ENCODE peak calls at places on chromosomes 16 and 17, in four cellular contexts. Q is left ventricle myocardium inferior, M is fibroblast of lung, Y is heart left ventricle. I is an unnamed sample.

GRCh38 chr17:68204736-68205135 is 43.1 kb upstream of the AMZ2 start:
- DNase-seq in Q (peak), M (no peak), Y (no peak), I (peak)

GRCh38 chr17:70767102-70767701 is 597.9 kb downstream of the KCNJ2 start:
- DNase-seq in Q (no peak), M (peak), Y (no peak), I (peak)

GRCh38 chr16:53817812-53818211 is 113.9 kb downstream of the FTO start:
- DNase-seq in Q (no peak), M (peak), Y (no peak), I (no peak)

GRCh38 chr16:78284957-78285434 is 185.5 kb downstream of the WWOX start:
- DNase-seq in Q (no peak), M (peak), Y (no peak), I (no peak)

GRCh38 chr17:8921147-8921546 is 44.4 kb downstream of the PIK3R5 start:
- DNase-seq in Q (no peak), M (no peak), Y (no peak), I (no peak)

GRCh38 chr16:48173877-48174276 is 18.1 kb upstream of the ABCC12 start:
- DNase-seq in Q (no peak), M (no peak), Y (no peak), I (no peak)

GRCh38 chr16:85655216-85656129 is 33.3 kb downstream of the GINS2 start:
- DNase-seq in Q (no peak), M (no peak), Y (no peak), I (no peak)

GRCh38 chr16:87608400-87608985 is 6.2 kb downstream of the JPH3 start:
- DNase-seq in Q (peak), M (peak), Y (peak), I (peak)

GRCh38 chr17:29010129-29010528 is 4.3 kb upstream of the SEZ6 start:
- DNase-seq in Q (no peak), M (no peak), Y (no peak), I (no peak)

GRCh38 chr16:67444259-67445125 is 13.6 kb downstream of the HSD11B2 start:
- DNase-seq in Q (no peak), M (no peak), Y (no peak), I (no peak)

GRCh38 chr17:77273397-77274136 is 132.8 kb downstream of the SEC14L1 start:
- DNase-seq in Q (no peak), M (peak), Y (no peak), I (no peak)

GRCh38 chr17:77049440-77049839 is 91.3 kb upstream of the SEC14L1 start:
- DNase-seq in Q (no peak), M (no peak), Y (no peak), I (peak)

GRCh38 chr17:64491034-64491860 is 5.6 kb downstream of the POLG2 start:
- DNase-seq in Q (no peak), M (peak), Y (no peak), I (peak)

GRCh38 chr17:64507418-64507766 is 615 bp downstream of the CEP95 start:
- DNase-seq in Q (no peak), M (peak), Y (no peak), I (peak)

GRCh38 chr17:39634384-39634871 is 2.5 kb upstream of the STARD3 start:
- DNase-seq in Q (no peak), M (peak), Y (no peak), I (peak)

GRCh38 chr16:83117810-83118209 is 491.0 kb downstream of the CDH13 start:
- DNase-seq in Q (no peak), M (no peak), Y (no peak), I (no peak)

GRCh38 chr17:72774251-72774650 is 318.2 kb downstream of the SLC39A11 start:
- DNase-seq in Q (no peak), M (no peak), Y (no peak), I (no peak)

GRCh38 chr16:72987480-72987901 is 60.4 kb downstream of the ZFHX3 start:
- DNase-seq in Q (no peak), M (no peak), Y (no peak), I (no peak)

GRCh38 chr17:32015245-32016013 is 8.2 kb downstream of the LRRC37B start:
- DNase-seq in Q (no peak), M (peak), Y (no peak), I (no peak)

GRCh38 chr16:67155305-67156145 is 4.2 kb downstream of the TRADD start:
- DNase-seq in Q (peak), M (peak), Y (peak), I (peak)

GRCh38 chr16:970766-971581 is at the start of gene LMF1:
- DNase-seq in Q (peak), M (peak), Y (peak), I (peak)

GRCh38 chr16:1259760-1260068 is 3.8 kb downstream of the TPSD1 start:
- DNase-seq in Q (no peak), M (no peak), Y (no peak), I (no peak)

GRCh38 chr17:16273929-16274339 is 56.9 kb downstream of the PIGL start:
- DNase-seq in Q (no peak), M (no peak), Y (no peak), I (no peak)

GRCh38 chr16:55470533-55471371 is 8.2 kb upstream of the MMP2 start:
- DNase-seq in Q (no peak), M (peak), Y (no peak), I (no peak)

GRCh38 chr17:78674595-78675315 is 97.6 kb upstream of the DNAH17 start:
- DNase-seq in Q (no peak), M (no peak), Y (no peak), I (no peak)

GRCh38 chr17:50542795-50543774 is 3.9 kb upstream of the SPATA20 start:
- DNase-seq in Q (no peak), M (no peak), Y (no peak), I (no peak)

GRCh38 chr17:32876414-32877163 is at the start of gene MYO1D:
- DNase-seq in Q (peak), M (no peak), Y (peak), I (peak)

GRCh38 chr16:88337538-88337937 is 45.2 kb upstream of the ZNF469 start:
- DNase-seq in Q (no peak), M (no peak), Y (no peak), I (no peak)

GRCh38 chr17:40121886-40122465 is at the start of gene MSL1:
- DNase-seq in Q (peak), M (peak), Y (peak), I (peak)

GRCh38 chr16:66107661-66108060 is 258.8 kb upstream of the CDH5 start:
- DNase-seq in Q (no peak), M (peak), Y (no peak), I (no peak)

GRCh38 chr17:52143536-52143935 is 15.0 kb downstream of the CA10 start:
- DNase-seq in Q (no peak), M (no peak), Y (no peak), I (no peak)

GRCh38 chr17:50316016-50316587 is 29.8 kb upstream of the XYLT2 start:
- DNase-seq in Q (no peak), M (no peak), Y (no peak), I (no peak)

GRCh38 chr17:31916496-31917064 is 15.1 kb upstream of the UTP6 start:
- DNase-seq in Q (no peak), M (no peak), Y (no peak), I (no peak)

GRCh38 chr17:6502871-6503509 is 53.4 kb downstream of the PITPNM3 start:
- DNase-seq in Q (no peak), M (no peak), Y (no peak), I (no peak)

GRCh38 chr16:4682616-4683254 is 10.6 kb upstream of the NUDT16L1 start:
- DNase-seq in Q (no peak), M (peak), Y (no peak), I (no peak)
- TF ChIP-seq CTCF in Q (peak), M (peak), Y (peak), I (peak)

GRCh38 chr17:80992948-80993624 is 1.4 kb downstream of the CHMP6 start:
- DNase-seq in Q (no peak), M (no peak), Y (no peak), I (no peak)
- H3K4me3 ChIP-seq in Q (peak), M (peak), Y (peak), I (no peak)

GRCh38 chr16:71885261-71885650 is 1.3 kb upstream of the ZNF821 start:
- DNase-seq in Q (no peak), M (no peak), Y (no peak), I (no peak)
- H3K27ac ChIP-seq in Q (no peak), M (no peak), Y (no peak), I (no peak)

DNA sequence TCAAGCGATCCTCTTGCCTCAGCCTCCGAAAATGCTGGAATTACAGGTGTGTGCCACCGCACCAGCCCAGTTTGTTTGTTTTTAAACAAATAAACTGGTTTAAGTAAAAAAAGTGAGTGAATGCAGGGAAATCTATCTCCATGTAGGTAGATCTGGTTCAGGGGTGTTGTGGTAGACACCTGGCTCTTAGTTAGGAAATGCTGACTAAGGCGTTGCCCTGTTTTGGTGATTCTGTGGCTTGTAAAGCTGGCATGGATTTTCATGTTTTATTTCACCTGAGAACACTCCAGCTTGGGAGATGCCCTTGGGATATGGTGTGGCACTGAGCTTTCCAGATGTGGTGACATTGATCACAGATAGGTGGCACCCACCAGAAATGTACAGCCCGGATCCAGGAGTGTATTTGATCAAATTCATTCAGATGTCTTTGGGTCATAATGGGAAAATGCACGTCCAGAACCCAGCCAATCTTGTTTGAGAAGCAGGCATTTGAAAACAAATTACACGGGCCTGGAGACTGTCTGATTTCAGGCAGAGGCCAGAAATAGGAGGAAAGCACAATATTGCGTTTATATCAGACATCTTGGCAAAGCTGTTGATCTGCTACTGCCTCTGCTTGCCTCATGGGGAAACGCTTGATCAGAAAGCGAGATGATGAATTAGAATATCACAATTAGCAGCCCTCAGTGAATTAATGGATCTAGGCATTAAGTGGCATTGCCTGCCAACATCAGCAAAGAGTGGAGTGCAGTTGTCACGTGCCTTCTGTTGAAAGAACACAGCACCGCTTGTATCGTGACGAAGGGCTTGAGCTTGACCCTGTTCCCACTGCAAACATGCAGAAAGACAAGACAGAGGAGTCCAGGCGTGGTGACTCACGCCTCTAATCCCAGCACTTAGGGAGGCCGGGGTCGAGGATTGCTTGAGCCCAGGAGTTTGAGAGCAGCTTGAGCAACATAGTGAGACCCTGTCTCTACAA is 7.3 kb upstream of the IL34 start:
- DNase-seq in Q (no peak), M (peak), Y (no peak), I (no peak)
- TF ChIP-seq CTCF in Q (no peak), M (no peak), Y (no peak), I (no peak)

GRCh38 chr17:18247613-18248001 is 10.9 kb downstream of the FLII start:
- DNase-seq in Q (peak), M (no peak), Y (peak), I (no peak)
- H3K4me3 ChIP-seq in Q (no peak), M (no peak), Y (no peak), I (no peak)

GRCh38 chr16:50557046-50557445 is 8.8 kb downstream of the NKD1 start:
- DNase-seq in Q (no peak), M (no peak), Y (no peak), I (no peak)
- H3K27ac ChIP-seq in Q (no peak), M (no peak), Y (no peak), I (no peak)

DNA sequence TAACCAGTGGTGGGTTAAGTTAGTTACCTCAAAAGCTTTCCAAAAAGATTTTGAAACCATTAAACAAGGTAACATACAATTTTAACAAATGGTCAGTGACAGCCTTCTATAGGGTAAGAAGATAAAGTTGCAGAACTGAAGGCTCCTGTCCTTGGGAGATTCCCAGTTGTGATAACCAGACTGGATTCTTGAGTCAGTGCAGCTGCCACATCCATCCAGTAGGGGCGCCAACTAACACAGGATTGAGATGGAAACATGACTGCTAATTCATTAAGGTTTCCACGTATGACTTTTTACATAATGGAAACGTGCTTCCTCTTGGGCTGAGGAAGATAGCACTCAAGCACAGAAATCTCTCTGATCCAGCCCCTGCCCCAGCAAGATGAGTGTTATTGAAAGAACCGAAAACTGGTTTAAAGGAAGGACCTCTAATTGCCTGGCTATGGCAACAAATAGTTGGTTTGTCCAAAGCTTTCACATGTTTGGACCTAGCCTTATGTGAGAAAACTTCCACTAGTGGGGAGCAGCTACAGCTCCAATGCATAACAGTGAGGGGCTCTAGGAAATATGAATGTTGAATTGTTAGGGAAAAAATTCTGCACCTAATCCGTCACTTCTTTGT is 269.8 kb upstream of the MYOCD start:
- DNase-seq in Q (no peak), M (no peak), Y (no peak), I (peak)
- TF ChIP-seq CTCF in Q (peak), M (peak), Y (no peak), I (peak)

GRCh38 chr17:35534694-35535093 is 2.8 kb downstream of the SLFN12L start:
- DNase-seq in Q (no peak), M (no peak), Y (no peak), I (no peak)
- H3K4me3 ChIP-seq in Q (no peak), M (no peak), Y (no peak), I (no peak)

DNA sequence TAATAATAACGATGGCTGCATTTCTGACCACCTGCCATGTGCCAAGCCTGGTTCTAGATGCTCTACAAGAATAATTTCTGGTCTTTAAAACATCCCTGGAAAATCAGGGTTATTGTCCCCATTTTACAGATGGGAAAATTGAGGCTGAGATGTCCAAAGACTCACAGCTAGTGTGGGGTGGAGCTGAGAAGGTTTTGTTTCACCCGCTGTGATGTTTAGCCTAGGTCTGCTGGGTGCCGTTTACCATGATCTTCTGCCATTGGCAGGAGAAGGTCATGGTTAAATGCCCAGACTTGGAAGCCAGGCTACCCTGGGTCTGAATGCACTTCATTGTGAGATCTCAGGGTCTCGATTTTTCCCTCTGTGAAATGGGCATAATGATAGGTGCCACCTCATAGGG is 159.1 kb upstream of the PLCG2 start:
- DNase-seq in Q (no peak), M (no peak), Y (no peak), I (no peak)
- H3K27ac ChIP-seq in Q (no peak), M (no peak), Y (no peak), I (no peak)

DNA sequence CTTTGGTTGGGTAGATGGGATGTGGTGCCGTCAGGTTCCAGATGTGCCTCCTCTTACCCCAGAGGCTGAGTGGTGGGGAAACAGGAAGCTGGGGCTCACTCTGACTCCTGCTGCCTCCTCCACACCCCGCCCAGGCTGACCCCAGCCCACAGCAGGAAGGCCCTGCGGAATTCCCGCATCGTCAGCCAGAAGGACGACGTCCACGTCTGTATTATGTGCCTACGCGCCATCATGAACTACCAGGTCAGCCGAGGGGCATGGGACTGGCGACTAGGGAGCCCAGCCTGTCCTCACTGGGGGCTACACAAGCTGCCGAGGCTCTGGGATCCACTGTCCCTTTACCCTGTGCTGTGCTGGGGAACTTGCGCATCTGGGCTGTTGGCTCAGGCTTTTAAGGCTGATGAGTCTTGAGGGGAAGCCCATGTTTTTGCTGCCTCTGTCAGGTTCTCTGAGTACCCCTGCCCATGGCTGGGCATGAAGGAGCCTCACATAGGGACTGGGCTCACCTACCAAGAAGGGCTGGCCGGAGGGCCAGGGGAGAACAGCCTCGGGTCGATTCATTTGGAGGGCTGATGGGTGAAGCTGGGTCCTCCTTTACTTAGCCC is 14.4 kb downstream of the FMNL1 start:
- DNase-seq in Q (no peak), M (no peak), Y (no peak), I (no peak)
- TF ChIP-seq CTCF in Q (peak), M (no peak), Y (no peak), I (peak)